ENCODE peak calls at places on chromosomes 1 and 21, in nine cellular contexts. B, F, W, N, T, D, X, A and S are unnamed samples.

GRCh38 chr21:21973806-21974205 is 975.6 kb downstream of the NCAM2 start:
- DNase-seq in D (peak; percentile 17), F (no peak), W (no peak), X (no peak), T (no peak), N (no peak), A (no peak), B (no peak), S (no peak)

GRCh38 chr1:193115629-193116227 is 6.1 kb upstream of the CDC73 start:
- DNase-seq in W (no peak), A (peak; percentile 35), N (peak; percentile 87), T (no peak), B (no peak), X (no peak), D (no peak), F (peak; percentile 83), S (peak; percentile 78)

GRCh38 chr1:201015551-201016091 is 7.9 kb downstream of the KIF21B start:
- DNase-seq in N (no peak), B (no peak), T (no peak), F (no peak), X (no peak), D (no peak), W (no peak), A (peak; percentile 28), S (no peak)

GRCh38 chr1:228340686-228341449 is 65.8 kb downstream of the TRIM11 start:
- DNase-seq in F (no peak), A (peak; percentile 88), X (peak; percentile 9), B (no peak), W (no peak), T (no peak), D (peak; percentile 23), N (no peak), S (peak; percentile 53)

GRCh38 chr1:219179293-219179692 is 5.6 kb downstream of the LYPLAL1 start:
- DNase-seq in W (no peak), B (no peak), T (no peak), N (no peak), A (no peak), F (no peak), D (no peak), X (no peak), S (no peak)

GRCh38 chr1:77057994-77058585 is 161.1 kb downstream of the PIGK start:
- DNase-seq in A (no peak), D (no peak), F (no peak), W (no peak), B (no peak), T (no peak), X (no peak), N (no peak), S (no peak)

GRCh38 chr1:33985166-33985565 is 121.3 kb downstream of the HMGB4 start:
- DNase-seq in N (no peak), D (no peak), B (no peak), T (no peak), F (no peak), X (no peak), W (no peak), A (no peak), S (no peak)

GRCh38 chr1:211831558-211832323 is 1.2 kb upstream of the LPGAT1 start:
- DNase-seq in W (no peak), N (no peak), B (no peak), F (no peak), A (no peak), D (no peak), T (no peak), X (no peak), S (no peak)

GRCh38 chr1:54663723-54664122 is 22.1 kb downstream of the MROH7 start:
- DNase-seq in B (no peak), W (no peak), N (no peak), T (no peak), F (no peak), X (no peak), A (no peak), D (no peak), S (no peak)

GRCh38 chr1:167808690-167809089 is 86.9 kb downstream of the MPZL1 start:
- DNase-seq in N (no peak), T (no peak), A (no peak), W (no peak), D (no peak), F (no peak), B (no peak), X (no peak), S (no peak)

GRCh38 chr1:47981664-47982350 is 15.4 kb downstream of the TRABD2B start:
- DNase-seq in A (no peak), X (no peak), D (no peak), B (no peak), W (no peak), F (no peak), T (no peak), N (no peak), S (no peak)

GRCh38 chr1:214552174-214552608 is 789 bp upstream of the PTPN14 start:
- DNase-seq in W (no peak), F (peak; percentile 59), N (peak; percentile 11), T (peak; percentile 46), X (peak; percentile 65), A (no peak), B (peak; percentile 79), D (peak; percentile 75), S (peak; percentile 72)

GRCh38 chr1:67597336-67597735 is 87.7 kb upstream of the GADD45A start:
- DNase-seq in B (no peak), X (no peak), D (no peak), A (no peak), W (no peak), N (no peak), T (no peak), F (no peak), S (no peak)

GRCh38 chr1:179121159-179121938 is 39.5 kb downstream of the TOR3A start:
- DNase-seq in N (peak; percentile 25), D (no peak), X (peak; percentile 35), B (no peak), W (no peak), T (peak; percentile 81), F (peak; percentile 40), A (no peak), S (no peak)

GRCh38 chr1:171292799-171293198 is 21.2 kb upstream of the FMO4 start:
- DNase-seq in W (no peak), A (no peak), F (no peak), N (no peak), T (no peak), B (no peak), D (no peak), X (no peak), S (no peak)

GRCh38 chr21:44785620-44786344 is 15.8 kb downstream of the UBE2G2 start:
- DNase-seq in X (no peak), N (no peak), A (no peak), W (no peak), F (no peak), B (no peak), D (no peak), T (no peak), S (no peak)

GRCh38 chr1:220918285-220918951 is 39.2 kb downstream of the HLX start:
- DNase-seq in D (no peak), N (peak; percentile 49), W (no peak), A (no peak), B (no peak), X (no peak), F (no peak), T (no peak), S (no peak)

GRCh38 chr1:7252411-7253117 is 467.3 kb downstream of the CAMTA1 start:
- DNase-seq in F (no peak), W (no peak), A (no peak), X (no peak), N (no peak), D (no peak), B (no peak), T (no peak), S (no peak)

GRCh38 chr1:171110485-171111340 is 20.0 kb downstream of the FMO3 start:
- DNase-seq in N (no peak), T (no peak), X (no peak), D (no peak), A (no peak), F (no peak), B (no peak), W (no peak), S (no peak)

GRCh38 chr1:11921022-11921421 is 5.2 kb downstream of the KIAA2013 start:
- DNase-seq in T (no peak), W (no peak), A (no peak), X (no peak), N (no peak), B (no peak), F (no peak), D (no peak), S (no peak)

GRCh38 chr1:11919621-11920020 is 6.6 kb downstream of the KIAA2013 start:
- DNase-seq in A (no peak), W (no peak), T (no peak), N (no peak), B (no peak), D (no peak), F (no peak), X (no peak), S (no peak)

GRCh38 chr1:11920239-11920903 is 5.9 kb downstream of the KIAA2013 start:
- DNase-seq in B (peak; percentile 52), W (no peak), F (no peak), A (no peak), D (no peak), X (no peak), N (no peak), T (no peak), S (no peak)

GRCh38 chr1:11923069-11923826 is 3.0 kb downstream of the KIAA2013 start:
- DNase-seq in T (no peak), N (no peak), X (no peak), B (no peak), W (no peak), A (no peak), F (no peak), D (no peak), S (no peak)

GRCh38 chr1:11918779-11919519 is 7.3 kb downstream of the KIAA2013 start:
- DNase-seq in A (no peak), F (no peak), T (no peak), B (no peak), N (no peak), W (no peak), D (no peak), X (no peak), S (peak; percentile 91)
- TF ChIP-seq EP300 in A (no peak), F (no peak), T (no peak), B (no peak), N (no peak), W (no peak), D (no peak), X (no peak), S (no peak)

GRCh38 chr21:39003982-39004775 is 179.1 kb downstream of the PSMG1 start:
- DNase-seq in T (no peak), N (no peak), B (no peak), A (no peak), D (no peak), F (no peak), W (no peak), X (no peak), S (no peak)
- TF ChIP-seq EP300 in T (peak; percentile 48), N (no peak), B (no peak), A (peak; percentile 47), D (no peak), F (no peak), W (no peak), X (no peak), S (peak; percentile 65)

GRCh38 chr1:87131809-87132663 is 196.6 kb upstream of the LMO4 start:
- DNase-seq in F (peak; percentile 59), A (peak; percentile 88), T (peak; percentile 75), B (peak; percentile 79), W (no peak), N (peak; percentile 47), D (peak; percentile 23), X (peak; percentile 79), S (peak; percentile 85)
- TF ChIP-seq EP300 in F (no peak), A (no peak), T (peak; percentile 67), B (no peak), W (no peak), N (no peak), D (no peak), X (no peak), S (no peak)

GRCh38 chr1:39554277-39554676 is 22.3 kb downstream of the PABPC4 start:
- DNase-seq in W (no peak), B (no peak), X (no peak), F (no peak), N (no peak), T (no peak), A (no peak), D (no peak), S (no peak)
- TF ChIP-seq EP300 in W (no peak), B (no peak), X (no peak), F (no peak), N (no peak), T (no peak), A (no peak), D (no peak), S (no peak)